ENCODE peak calls at places on chromosome 6, in four cellular contexts. One of them, this sample, is unnamed. For H3K27me3, the result is how much of the 10 kb centered on the place peaks cover.

GRCh38 chr6:90414352-90414751 is 117.7 kb upstream of the BACH2 start:
- DNase-seq in ascending aorta: no peak
- DNase-seq in heart left ventricle: no peak
- DNase-seq in fibroblast of lung: no peak
- DNase-seq in this sample: no peak

GRCh38 chr6:133767571-133767970 is 121.3 kb upstream of the TCF21 start:
- DNase-seq in heart left ventricle: no peak
- DNase-seq in ascending aorta: no peak
- DNase-seq in fibroblast of lung: peak
- DNase-seq in this sample: no peak

GRCh38 chr6:2643935-2644539 is 106.7 kb downstream of the MYLK4 start:
- DNase-seq in heart left ventricle: no peak
- DNase-seq in fibroblast of lung: no peak
- DNase-seq in ascending aorta: no peak
- DNase-seq in this sample: no peak

GRCh38 chr6:125995972-125996580 is 9.7 kb downstream of the TRMT11 start:
- DNase-seq in heart left ventricle: peak
- DNase-seq in fibroblast of lung: peak
- DNase-seq in ascending aorta: no peak
- DNase-seq in this sample: peak

GRCh38 chr6:36642913-36643817 is 35.3 kb upstream of the CDKN1A start:
- DNase-seq in fibroblast of lung: peak
- DNase-seq in heart left ventricle: peak
- DNase-seq in ascending aorta: peak
- DNase-seq in this sample: peak

GRCh38 chr6:108665495-108666196 is 104.9 kb downstream of the FOXO3 start:
- DNase-seq in ascending aorta: no peak
- DNase-seq in heart left ventricle: no peak
- DNase-seq in fibroblast of lung: no peak
- DNase-seq in this sample: no peak

GRCh38 chr6:157181649-157182048 is 141.7 kb downstream of the TMEM242 start:
- DNase-seq in ascending aorta: no peak
- DNase-seq in heart left ventricle: no peak
- DNase-seq in fibroblast of lung: no peak
- DNase-seq in this sample: no peak

GRCh38 chr6:159038914-159039884 is 5.6 kb downstream of the TAGAP start:
- DNase-seq in fibroblast of lung: peak
- DNase-seq in heart left ventricle: no peak
- DNase-seq in ascending aorta: no peak
- DNase-seq in this sample: no peak

GRCh38 chr6:126721581-126722145 is 381.7 kb downstream of the CENPW start:
- DNase-seq in fibroblast of lung: peak
- DNase-seq in heart left ventricle: no peak
- DNase-seq in ascending aorta: no peak
- DNase-seq in this sample: peak

GRCh38 chr6:125746731-125747588 is 2.5 kb upstream of the HEY2 start:
- DNase-seq in fibroblast of lung: peak
- DNase-seq in heart left ventricle: peak
- DNase-seq in ascending aorta: peak
- DNase-seq in this sample: peak

GRCh38 chr6:113464959-113465358 is 392.2 kb upstream of the MARCKS start:
- DNase-seq in heart left ventricle: no peak
- DNase-seq in ascending aorta: no peak
- DNase-seq in fibroblast of lung: peak
- DNase-seq in this sample: peak

DNA sequence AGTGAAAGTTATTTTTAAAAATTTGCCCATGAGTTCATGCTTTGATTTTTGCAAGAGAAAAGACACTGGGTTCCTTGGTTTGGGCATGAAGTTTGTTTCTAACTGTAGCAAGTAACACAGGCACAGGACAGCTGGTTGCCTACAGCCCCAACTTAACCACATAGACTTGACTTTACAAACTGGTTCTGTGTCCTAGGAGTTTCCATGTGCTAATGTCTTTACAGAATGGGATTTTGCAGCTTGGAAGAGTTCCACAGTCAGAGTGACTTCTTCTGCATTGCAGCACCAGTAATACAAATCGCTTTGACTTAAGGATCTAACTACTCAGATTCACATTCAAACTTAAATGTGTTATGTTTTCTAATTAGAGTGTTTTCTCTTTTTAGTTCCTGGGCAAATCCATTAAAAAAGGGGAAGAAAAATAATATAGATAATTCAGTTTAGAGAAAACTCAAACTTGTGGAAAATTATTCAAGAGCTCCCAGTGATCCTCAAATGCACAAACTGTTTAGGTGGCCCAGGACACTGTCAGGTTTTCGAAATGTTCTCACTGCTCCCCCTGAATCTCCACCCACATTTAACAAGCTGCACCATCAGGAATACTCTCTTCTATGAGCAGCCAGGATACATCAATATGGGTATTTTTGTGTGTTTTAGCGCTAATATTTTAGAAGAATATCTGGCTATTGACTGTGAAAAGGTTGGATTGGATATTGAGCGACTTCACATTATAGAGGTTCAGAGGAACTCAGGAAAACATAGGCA is 44.1 kb downstream of the OR2B2 start:
- DNase-seq in heart left ventricle: no peak
- DNase-seq in ascending aorta: no peak
- DNase-seq in fibroblast of lung: peak
- DNase-seq in this sample: no peak
- H3K4me3 ChIP-seq in heart left ventricle: peak
- H3K4me3 ChIP-seq in ascending aorta: peak
- H3K4me3 ChIP-seq in fibroblast of lung: peak
- H3K4me3 ChIP-seq in this sample: no peak

GRCh38 chr6:163162874-163163213 is 251.7 kb upstream of the QKI start:
- DNase-seq in fibroblast of lung: no peak
- DNase-seq in ascending aorta: no peak
- DNase-seq in heart left ventricle: no peak
- DNase-seq in this sample: no peak
- H3K27me3 ChIP-seq in fibroblast of lung: under half
- H3K27me3 ChIP-seq in ascending aorta: under half
- H3K27me3 ChIP-seq in heart left ventricle: under half
- H3K27me3 ChIP-seq in this sample: under half

DNA sequence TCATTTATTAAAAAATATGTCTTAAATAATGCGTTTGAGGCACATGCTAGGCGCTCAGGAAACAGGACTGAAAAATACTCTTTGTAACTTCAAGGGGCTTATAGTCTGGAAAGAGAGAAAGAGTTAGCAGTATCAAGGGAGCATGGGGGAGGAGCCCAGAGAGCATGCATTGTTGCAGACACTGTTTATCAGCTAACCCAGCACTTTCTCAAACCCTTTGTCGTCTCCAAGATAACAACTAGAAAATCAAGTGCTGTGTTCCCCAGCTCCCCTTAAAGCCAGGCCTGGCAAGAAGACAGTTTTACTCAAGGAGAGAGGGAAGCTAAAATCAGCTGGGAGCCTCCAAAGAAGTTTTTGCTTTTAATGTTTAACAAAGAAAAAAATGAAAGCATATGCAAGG is 98.4 kb downstream of the PERP start:
- DNase-seq in fibroblast of lung: no peak
- DNase-seq in heart left ventricle: no peak
- DNase-seq in ascending aorta: no peak
- DNase-seq in this sample: no peak
- H3K4me3 ChIP-seq in fibroblast of lung: no peak
- H3K4me3 ChIP-seq in heart left ventricle: no peak
- H3K4me3 ChIP-seq in ascending aorta: no peak
- H3K4me3 ChIP-seq in this sample: no peak

GRCh38 chr6:117906454-117906904 is 585 bp upstream of the SLC35F1 start:
- DNase-seq in heart left ventricle: no peak
- DNase-seq in fibroblast of lung: no peak
- DNase-seq in ascending aorta: no peak
- DNase-seq in this sample: no peak
- H3K27me3 ChIP-seq in heart left ventricle: half or more
- H3K27me3 ChIP-seq in fibroblast of lung: under half
- H3K27me3 ChIP-seq in ascending aorta: under half
- H3K27me3 ChIP-seq in this sample: under half

GRCh38 chr6:27679968-27680694 is 207.2 kb upstream of the ZNF184 start:
- DNase-seq in ascending aorta: no peak
- DNase-seq in heart left ventricle: no peak
- DNase-seq in fibroblast of lung: no peak
- DNase-seq in this sample: no peak
- H3K4me3 ChIP-seq in ascending aorta: no peak
- H3K4me3 ChIP-seq in heart left ventricle: no peak
- H3K4me3 ChIP-seq in fibroblast of lung: no peak
- H3K4me3 ChIP-seq in this sample: peak

This sample was measured in brain microvascular endothelial cell.